ENCODE peak calls at places on chromosomes 4 and X, in four cellular contexts. B is ovary, I is OCI-LY7, R is psoas muscle. O is an unnamed sample. For H3K4me1 and H3K36me3, the result is how much of the 10 kb centered on the place peaks cover.

GRCh38 chrX:109856974-109857373 is 123.9 kb upstream of the ACSL4 start:
- DNase-seq in B (no peak), I (peak), R (no peak), O (peak)

GRCh38 chr4:120842046-120842445 is 80.5 kb downstream of the PRDM5 start:
- DNase-seq in B (no peak), I (no peak), R (no peak), O (peak)

GRCh38 chr4:28443786-28444412 is 1583.3 kb downstream of the STIM2 start:
- DNase-seq in B (peak), I (no peak), R (no peak), O (no peak)

GRCh38 chr4:118026806-118027205 is 7.5 kb upstream of the NDST3 start:
- DNase-seq in B (no peak), I (no peak), R (no peak), O (no peak)

GRCh38 chr4:93313207-93313606 is 515.3 kb upstream of the ATOH1 start:
- DNase-seq in B (no peak), I (no peak), R (no peak), O (peak)

GRCh38 chr4:90007494-90008167 is 113.0 kb downstream of the MMRN1 start:
- DNase-seq in B (no peak), I (no peak), R (no peak), O (no peak)

GRCh38 chr4:37847311-37847710 is 20.8 kb downstream of the PGM2 start:
- DNase-seq in B (no peak), I (no peak), R (no peak), O (no peak)

GRCh38 chr4:16384496-16384895 is 158.2 kb upstream of the TAPT1 start:
- DNase-seq in B (no peak), I (no peak), R (no peak), O (no peak)

GRCh38 chrX:38293741-38294140 is 33.6 kb downstream of the RPGR start:
- DNase-seq in B (no peak), I (no peak), R (no peak), O (peak)

GRCh38 chr4:17347445-17347844 is 164.4 kb downstream of the QDPR start:
- DNase-seq in B (no peak), I (peak), R (no peak), O (peak)

GRCh38 chr4:158624889-158625478 is 46.7 kb downstream of the C4orf46 start:
- DNase-seq in B (no peak), I (peak), R (no peak), O (peak)

GRCh38 chrX:7047951-7048350 is 99.6 kb upstream of the STS start:
- DNase-seq in B (no peak), I (no peak), R (no peak), O (no peak)

GRCh38 chrX:116824785-116825184 is 362.0 kb upstream of the CT83 start:
- DNase-seq in B (no peak), I (no peak), R (no peak), O (no peak)

GRCh38 chrX:154074199-154074598 is 23.3 kb downstream of the MECP2 start:
- DNase-seq in B (no peak), I (no peak), R (no peak), O (peak)

GRCh38 chrX:14508025-14508690 is 21.2 kb upstream of the GLRA2 start:
- DNase-seq in B (no peak), I (no peak), R (no peak), O (no peak)

GRCh38 chr4:120629546-120629945 is 293.0 kb downstream of the PRDM5 start:
- DNase-seq in B (no peak), I (no peak), R (no peak), O (no peak)

GRCh38 chr4:78379991-78380739 is 171.4 kb upstream of the ANXA3 start:
- DNase-seq in B (no peak), I (no peak), R (no peak), O (no peak)

GRCh38 chr4:153148796-153149195 is 55.4 kb upstream of the TRIM2 start:
- DNase-seq in B (no peak), I (no peak), R (no peak), O (no peak)

GRCh38 chr4:98658287-98659105 is at the start of gene TSPAN5:
- DNase-seq in B (peak), I (peak), R (peak), O (peak)

GRCh38 chr4:84167579-84167978 is 331.5 kb downstream of the NKX6-1 start:
- DNase-seq in B (no peak), I (no peak), R (no peak), O (no peak)

GRCh38 chr4:54976682-54977081 is 148.7 kb downstream of the KDR start:
- DNase-seq in B (no peak), I (no peak), R (no peak), O (no peak)

GRCh38 chr4:42609051-42609450 is 47.9 kb downstream of the ATP8A1 start:
- DNase-seq in B (no peak), I (no peak), R (no peak), O (no peak)

GRCh38 chr4:121373841-121374240 is 7.0 kb downstream of the QRFPR start:
- DNase-seq in B (no peak), I (no peak), R (no peak), O (no peak)

GRCh38 chrX:131617182-131617581 is 73.3 kb downstream of the OR13H1 start:
- DNase-seq in B (no peak), I (no peak), R (no peak), O (no peak)

GRCh38 chrX:139890991-139891700 is 41.7 kb downstream of the ATP11C start:
- DNase-seq in B (no peak), I (no peak), R (no peak), O (peak)

GRCh38 chr4:187565416-187565815 is 430.2 kb upstream of the ZFP42 start:
- DNase-seq in B (no peak), I (no peak), R (no peak), O (no peak)

GRCh38 chr4:75370582-75370981 is 143.6 kb downstream of the RCHY1 start:
- DNase-seq in B (no peak), I (no peak), R (no peak), O (no peak)

GRCh38 chr4:93475730-93476129 is 352.8 kb upstream of the ATOH1 start:
- DNase-seq in B (no peak), I (no peak), R (no peak), O (no peak)

GRCh38 chr4:4384837-4385236 is 2.1 kb upstream of the NSG1 start:
- DNase-seq in B (no peak), I (peak), R (no peak), O (no peak)

GRCh38 chrX:2694868-2695267 is 3.8 kb downstream of the CD99 start:
- DNase-seq in B (no peak), I (no peak), R (no peak), O (no peak)

GRCh38 chr4:101126044-101126443 is 221.3 kb downstream of the PPP3CA start:
- DNase-seq in B (no peak), I (no peak), R (no peak), O (peak)

GRCh38 chr4:104457308-104457981 is 37.2 kb downstream of the CXXC4 start:
- DNase-seq in B (no peak), I (no peak), R (no peak), O (no peak)
- H3K4me1 ChIP-seq in B (under half), I (under half), R (under half), O (under half)

GRCh38 chr4:186271279-186271678 is 5.3 kb downstream of the F11 start:
- DNase-seq in B (no peak), I (no peak), R (no peak), O (no peak)

GRCh38 chr4:186264660-186265059 is 1.3 kb upstream of the F11 start:
- DNase-seq in B (no peak), I (peak), R (no peak), O (no peak)

GRCh38 chr4:186265683-186266648 is at the start of gene F11:
- DNase-seq in B (no peak), I (no peak), R (no peak), O (no peak)

GRCh38 chr4:186272699-186273370 is 6.8 kb downstream of the F11 start:
- DNase-seq in B (no peak), I (no peak), R (no peak), O (no peak)

DNA sequence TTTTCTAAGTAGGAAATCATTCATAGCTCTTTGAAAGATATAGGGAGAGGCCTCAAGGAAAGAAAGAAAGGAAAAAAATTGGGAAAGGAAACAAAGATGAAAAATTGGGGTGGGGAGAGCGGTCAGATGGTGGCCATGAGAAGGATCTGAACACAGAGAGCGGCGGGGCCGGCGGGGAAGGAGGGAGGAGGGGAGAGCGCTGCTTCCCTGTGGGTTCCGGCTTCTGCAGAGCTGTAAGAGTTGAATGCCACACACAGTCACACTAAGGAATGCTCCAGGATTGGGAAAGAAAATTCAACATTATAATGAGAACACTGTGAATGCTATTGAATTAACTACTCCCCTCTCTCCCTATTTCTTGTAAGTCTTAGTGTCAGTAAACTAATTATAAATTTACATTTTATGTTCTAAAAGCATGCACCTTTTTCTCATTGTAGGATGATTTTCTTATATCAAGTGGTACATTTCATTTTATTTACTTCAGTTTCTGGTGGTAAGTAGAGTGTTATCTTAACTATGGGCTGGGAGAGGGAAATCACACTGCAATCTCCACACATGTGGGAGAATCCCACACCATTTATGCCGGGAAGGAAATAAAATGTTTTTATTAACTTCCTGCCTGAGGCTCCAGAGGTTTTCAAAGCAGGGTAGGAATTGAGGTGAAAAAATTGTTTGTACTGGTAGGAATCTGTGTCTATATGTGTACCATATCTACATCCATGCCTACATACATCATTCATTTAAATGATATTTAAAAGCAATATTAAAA is 894 bp downstream of the F11 start:
- DNase-seq in B (no peak), I (no peak), R (no peak), O (peak)
- H3K4me3 ChIP-seq in B (no peak), I (no peak), R (no peak), O (peak)

GRCh38 chr4:102551946-102552575 is 50.9 kb downstream of the NFKB1 start:
- DNase-seq in B (no peak), I (no peak), R (no peak), O (peak)
- H3K36me3 ChIP-seq in B (under half), I (under half), R (under half), O (under half)

DNA sequence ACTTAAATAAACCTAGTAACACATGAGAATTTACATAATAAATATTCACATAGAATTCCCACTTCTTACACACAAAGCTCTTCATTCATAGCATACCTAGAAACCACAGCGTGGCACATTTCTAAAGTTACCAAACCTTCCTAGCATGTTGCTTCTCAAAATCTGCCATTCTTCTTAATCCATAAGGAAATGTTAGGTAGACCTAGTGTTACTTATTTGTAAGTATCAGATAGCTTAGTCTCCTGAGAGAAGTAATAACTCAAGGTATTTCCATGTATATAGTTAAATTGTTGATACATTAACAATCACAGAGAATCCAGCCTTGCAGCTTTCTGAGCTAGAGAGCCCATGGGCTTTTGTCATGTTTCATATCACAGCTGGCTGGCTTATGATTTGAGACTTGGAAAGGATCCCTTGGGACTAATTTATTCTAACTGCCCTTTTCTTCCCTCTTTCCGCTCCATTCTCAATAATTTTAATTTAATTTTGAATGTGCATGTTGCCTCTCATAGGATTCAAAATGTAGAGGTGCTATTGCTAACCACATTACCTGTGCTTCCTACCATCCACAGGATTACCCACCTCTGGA is 17.6 kb downstream of the SH3RF1 start:
- DNase-seq in B (no peak), I (no peak), R (no peak), O (peak)
- H3K4me1 ChIP-seq in B (under half), I (under half), R (half or more), O (half or more)

GRCh38 chr4:184614509-184614908 is 34.7 kb downstream of the CASP3 start:
- DNase-seq in B (no peak), I (no peak), R (no peak), O (no peak)
- H3K4me3 ChIP-seq in B (no peak), I (no peak), R (no peak), O (no peak)

GRCh38 chrX:41666251-41666650 is 22.5 kb upstream of the GPR34 start:
- DNase-seq in B (no peak), I (no peak), R (no peak), O (peak)

GRCh38 chrX:41664307-41665299 is 24.2 kb upstream of the GPR34 start:
- DNase-seq in B (no peak), I (no peak), R (no peak), O (peak)

GRCh38 chrX:41665676-41666075 is 23.1 kb upstream of the GPR34 start:
- DNase-seq in B (no peak), I (no peak), R (no peak), O (no peak)

GRCh38 chrX:41655631-41656030 is 33.1 kb upstream of the GPR34 start:
- DNase-seq in B (no peak), I (no peak), R (no peak), O (peak)

DNA sequence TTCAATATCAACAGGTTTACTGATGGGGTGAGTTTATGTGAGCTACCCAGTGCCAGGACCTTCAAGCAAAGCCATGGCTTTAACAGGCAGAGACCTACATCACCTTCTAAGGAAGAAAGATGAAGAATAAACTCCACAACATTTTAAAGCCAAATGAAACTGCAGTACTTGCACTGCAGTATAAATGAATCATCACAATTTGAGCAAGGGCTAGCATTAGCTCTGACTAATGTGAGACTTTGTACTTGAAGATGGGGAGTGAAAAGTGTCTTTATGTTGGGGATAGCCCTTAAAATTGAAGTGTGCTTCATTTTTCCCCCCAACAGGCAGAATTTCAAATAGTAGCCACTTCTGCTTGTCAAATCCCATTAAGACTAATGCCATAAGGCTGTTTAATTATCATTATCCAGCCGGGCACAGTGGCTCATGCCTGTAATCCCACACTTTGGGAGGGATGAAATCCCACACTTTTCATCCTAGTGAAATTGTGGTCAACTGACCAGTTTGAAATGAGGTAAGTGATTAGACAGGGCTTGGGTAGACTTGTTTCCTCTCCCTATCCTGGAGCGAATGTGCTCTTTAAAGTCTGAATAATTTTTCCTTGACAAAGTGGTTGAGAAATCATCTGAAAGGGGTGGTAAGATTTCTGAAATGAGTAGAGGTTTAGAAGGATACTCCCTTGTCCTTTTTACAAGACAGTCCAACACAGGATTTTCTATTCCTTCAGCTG is 27.2 kb upstream of the GPR34 start:
- DNase-seq in B (no peak), I (no peak), R (no peak), O (peak)
- H3K36me3 ChIP-seq in B (under half), I (under half), R (under half), O (under half)

GRCh38 chr4:64205376-64205775 is 203.9 kb downstream of the TECRL start:
- DNase-seq in B (no peak), I (no peak), R (no peak), O (no peak)
- H3K4me1 ChIP-seq in B (under half), I (under half), R (under half), O (under half)

DNA sequence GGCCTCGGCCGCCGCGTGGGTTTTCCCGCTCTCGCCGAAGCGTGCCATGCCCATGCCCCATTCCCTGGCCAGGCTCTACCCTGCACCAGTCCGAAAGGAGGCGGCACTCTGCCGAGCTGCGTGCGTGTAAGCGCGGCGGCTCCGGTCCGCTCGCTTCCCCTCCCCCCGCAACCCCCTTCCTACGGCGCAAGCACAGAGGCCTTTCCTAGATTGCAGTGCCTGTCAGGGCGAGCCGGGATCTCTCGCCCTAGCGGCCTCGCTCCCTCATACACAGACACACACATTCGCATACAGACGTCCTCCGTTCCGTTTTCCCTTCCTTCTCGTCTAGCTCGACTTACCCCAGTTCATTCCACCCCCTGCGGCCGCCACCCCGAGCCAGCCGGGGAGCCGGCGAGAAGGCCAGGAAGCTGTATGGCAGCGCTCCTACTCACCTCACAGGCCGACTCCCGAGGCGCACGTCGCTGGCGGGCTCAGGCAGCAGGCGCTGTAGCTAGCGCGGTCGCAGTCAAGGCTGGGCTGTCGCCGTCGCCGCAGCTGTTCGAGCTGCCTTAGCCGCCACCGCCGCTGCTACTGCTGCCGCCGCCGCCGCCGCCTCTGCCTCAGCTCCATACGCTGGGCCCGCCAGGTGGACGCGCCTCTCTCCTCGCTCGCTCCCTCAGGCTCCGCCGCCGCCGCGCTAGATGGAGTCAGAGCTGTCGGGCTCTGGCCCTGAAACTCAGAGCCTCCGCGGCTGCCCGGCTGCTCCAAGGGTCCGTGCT is 623 bp downstream of the NEXMIF start:
- DNase-seq in B (peak), I (no peak), R (peak), O (peak)
- H3K4me3 ChIP-seq in B (peak), I (no peak), R (peak), O (peak)